ENCODE peak calls at places on chromosomes 11 and 22, in nine cellular contexts. X is A549, L is neural progenitor cell, B is kidney, W is GM06990, N is body of pancreas, M is sigmoid colon, R is brain microvascular endothelial cell, E is lower lobe of right lung. U is an unnamed sample.

GRCh38 chr11:115644846-115645245 is 140.6 kb upstream of the CADM1 start:
- DNase-seq in X (no peak), L (no peak), B (no peak), W (no peak), N (no peak), M (no peak), R (no peak), E (no peak), U (no peak)

GRCh38 chr22:31451709-31452571 is 37.7 kb downstream of the EIF4ENIF1 start:
- DNase-seq in X (peak; percentile 21), L (peak; percentile 51), B (no peak), W (peak; percentile 25), N (no peak), M (no peak), R (peak; percentile 62), E (no peak), U (peak; percentile 13)

GRCh38 chr11:65254724-65255123 is 7.0 kb upstream of the POLA2 start:
- DNase-seq in X (no peak), L (no peak), B (no peak), W (no peak), N (no peak), M (no peak), R (peak; percentile 17), E (no peak), U (no peak)

GRCh38 chr11:46315033-46315738 is 32.1 kb upstream of the DGKZ start:
- DNase-seq in X (peak; percentile 98), L (peak; percentile 86), B (no peak), W (peak; percentile 41), N (peak; percentile 78), M (peak; percentile 78), R (peak; percentile 66), E (no peak), U (no peak)

GRCh38 chr11:65300621-65301290 is 13.9 kb upstream of the CDC42EP2 start:
- DNase-seq in X (no peak), L (no peak), B (no peak), W (no peak), N (no peak), M (no peak), R (no peak), E (peak; percentile 25), U (no peak)

GRCh38 chr11:122235615-122236014 is 119.6 kb upstream of the BLID start:
- DNase-seq in X (no peak), L (no peak), B (no peak), W (no peak), N (peak; percentile 73), M (peak; percentile 86), R (peak; percentile 33), E (no peak), U (no peak)

GRCh38 chr11:29448246-29448877 is 568.5 kb downstream of the KCNA4 start:
- DNase-seq in X (peak; percentile 13), L (peak; percentile 52), B (no peak), W (no peak), N (no peak), M (no peak), R (peak; percentile 47), E (no peak), U (no peak)

GRCh38 chr11:17719940-17720795 is 797 bp downstream of the MYOD1 start:
- DNase-seq in X (no peak), L (peak; percentile 89), B (no peak), W (no peak), N (no peak), M (no peak), R (no peak), E (no peak), U (no peak)

GRCh38 chr22:26172389-26172990 is 3.2 kb downstream of the SEZ6L start:
- DNase-seq in X (peak; percentile 22), L (peak; percentile 82), B (no peak), W (no peak), N (peak; percentile 60), M (no peak), R (peak; percentile 20), E (no peak), U (peak; percentile 1)

GRCh38 chr22:40728731-40729189 is 49.5 kb downstream of the MCHR1 start:
- DNase-seq in X (no peak), L (no peak), B (no peak), W (no peak), N (no peak), M (no peak), R (no peak), E (peak; percentile 51), U (no peak)

GRCh38 chr11:72821221-72821919 is 7.2 kb downstream of the ATG16L2 start:
- DNase-seq in X (no peak), L (no peak), B (no peak), W (no peak), N (no peak), M (no peak), R (no peak), E (no peak), U (no peak)

GRCh38 chr11:72824811-72825505 is 10.7 kb downstream of the ATG16L2 start:
- DNase-seq in X (no peak), L (no peak), B (no peak), W (peak; percentile 30), N (no peak), M (no peak), R (no peak), E (no peak), U (no peak)

GRCh38 chr11:72824020-72824419 is 9.8 kb downstream of the ATG16L2 start:
- DNase-seq in X (no peak), L (no peak), B (no peak), W (peak; percentile 31), N (no peak), M (peak; percentile 65), R (no peak), E (no peak), U (no peak)

GRCh38 chr11:72821920-72822799 is 7.9 kb downstream of the ATG16L2 start:
- DNase-seq in X (peak; percentile 94), L (peak; percentile 98), B (peak; percentile 97), W (peak; percentile 94), N (peak; percentile 92), M (peak; percentile 94), R (peak; percentile 76), E (peak; percentile 90), U (no peak)

DNA sequence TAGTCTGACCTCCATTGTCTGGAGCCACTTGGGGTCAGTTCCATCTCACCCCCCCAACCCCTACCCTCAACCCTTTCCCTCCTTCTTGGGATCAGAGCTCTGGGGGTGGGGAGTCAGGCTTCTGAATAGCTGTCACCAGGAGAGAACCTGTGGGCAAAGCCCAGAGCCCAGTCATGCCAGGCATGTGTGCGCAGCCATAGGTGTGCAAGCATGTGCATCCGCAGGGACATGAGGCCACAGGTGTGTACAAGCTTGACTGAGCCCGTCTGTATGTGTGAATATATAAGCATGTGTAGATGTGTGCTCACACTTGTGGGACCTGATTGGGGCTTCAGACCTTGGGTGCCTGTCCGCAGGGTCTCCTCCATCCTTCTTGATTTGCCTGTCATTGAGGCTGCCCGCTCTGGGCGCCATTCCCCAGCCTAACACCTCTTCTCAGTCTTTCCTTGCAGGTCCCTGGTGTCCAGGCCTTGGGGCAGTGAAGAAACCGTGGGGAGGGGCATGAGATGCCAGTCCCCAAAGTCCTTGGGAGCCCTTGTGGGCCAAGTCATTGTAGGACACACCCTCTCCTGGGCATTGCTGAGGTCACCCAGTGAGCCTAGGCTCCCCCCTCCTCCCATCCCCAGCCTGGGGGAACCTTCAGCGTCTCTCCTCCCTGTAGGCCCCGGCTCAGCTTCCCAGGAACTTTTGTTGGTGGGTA is 9.0 kb downstream of the ATG16L2 start:
- DNase-seq in X (no peak), L (no peak), B (no peak), W (peak; percentile 34), N (no peak), M (peak; percentile 65), R (no peak), E (no peak), U (no peak)
- H3K4me3 ChIP-seq in X (no peak overlapping the region), L (no peak overlapping the region), B (no peak overlapping the region), W (no peak overlapping the region), N (no peak overlapping the region), M (no peak overlapping the region), R (no peak overlapping the region), E (no peak overlapping the region), U (no peak overlapping the region)

GRCh38 chr22:48705159-48705916 is 1122.3 kb downstream of the BRD1 start:
- DNase-seq in X (no peak), L (peak; percentile 45), B (peak; percentile 51), W (no peak), N (no peak), M (peak; percentile 51), R (no peak), E (peak; percentile 37), U (no peak)
- TF ChIP-seq CTCF in X (no peak), L (no peak), B (no peak), W (no peak), N (no peak), M (no peak), R (no peak), E (no peak), U (no peak)

DNA sequence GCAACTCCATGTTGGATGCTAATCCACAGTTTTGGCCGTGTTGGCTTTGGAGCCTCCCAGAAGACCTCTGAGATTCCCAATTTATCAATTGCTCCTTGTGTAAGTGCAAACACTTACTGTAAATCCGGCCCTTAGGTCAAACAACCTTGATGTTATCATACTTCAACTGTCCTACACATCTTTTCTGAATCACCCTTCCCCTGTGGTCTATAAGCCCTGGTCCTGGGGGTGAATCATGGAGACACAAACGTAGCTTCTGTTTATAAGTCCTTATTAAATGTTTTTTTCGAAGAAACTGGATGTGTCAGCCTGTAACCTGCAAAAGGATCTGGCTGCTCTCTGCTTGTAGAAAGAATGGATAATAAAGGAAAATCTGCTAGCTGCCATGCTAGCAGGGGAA is 1.7 kb upstream of the IL10RA start:
- DNase-seq in X (no peak), L (no peak), B (no peak), W (no peak), N (no peak), M (no peak), R (no peak), E (no peak), U (no peak)
- H3K4me3 ChIP-seq in X (no peak overlapping the region), L (no peak overlapping the region), B (no peak overlapping the region), W (no peak overlapping the region), N (no peak overlapping the region), M (no peak overlapping the region), R (no peak overlapping the region), E (no peak overlapping the region), U (no peak overlapping the region)

DNA sequence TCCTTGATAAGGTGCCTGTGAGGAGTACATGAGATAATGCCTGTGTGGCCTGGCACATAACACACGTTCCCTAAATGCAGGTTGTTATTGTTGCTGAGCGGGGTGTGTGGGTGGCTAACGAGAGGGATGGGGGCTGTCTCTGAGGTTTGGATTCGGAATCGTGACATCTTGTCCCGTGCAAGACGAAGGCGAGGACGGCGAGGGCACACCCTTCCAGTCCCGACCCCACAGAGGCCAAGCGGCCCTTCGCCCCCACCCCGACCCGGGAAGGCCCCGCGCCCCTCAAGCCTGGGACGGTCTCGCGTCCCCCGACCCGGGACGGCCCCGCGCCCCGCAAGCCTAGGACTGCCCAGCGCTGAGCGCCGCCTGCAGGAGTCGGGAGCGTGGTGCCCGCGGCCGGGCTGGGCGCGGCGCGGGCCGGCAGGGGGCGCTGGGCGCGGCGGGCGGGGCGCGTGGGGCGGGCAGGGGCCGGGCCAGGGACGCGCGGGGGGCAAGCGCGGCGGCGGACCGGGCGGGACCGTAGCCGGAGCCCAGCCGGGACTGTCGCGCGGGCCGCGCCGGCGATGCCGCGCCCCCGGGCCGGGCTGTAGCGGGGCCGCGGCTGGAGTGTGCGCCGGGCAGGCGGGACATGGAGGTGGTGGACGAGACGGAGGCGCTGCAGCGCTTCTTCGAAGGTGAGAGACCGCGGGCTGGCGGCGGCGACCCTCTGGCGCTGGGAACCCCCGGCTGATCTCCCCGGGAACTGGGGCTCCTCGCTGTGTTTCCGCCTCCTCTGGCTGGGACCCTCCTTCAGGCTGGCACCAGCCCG is at the start of gene MYRF:
- DNase-seq in X (peak; percentile 50), L (peak; percentile 88), B (no peak), W (peak; percentile 40), N (peak; percentile 65), M (no peak), R (no peak), E (peak; percentile 61), U (no peak)
- TF ChIP-seq CTCF in X (peak; percentile 98), L (peak; percentile 57), B (peak; percentile 85), W (no peak), N (peak; percentile 96), M (no peak), R (peak; percentile 46), E (peak; percentile 32), U (peak; percentile 42)

GRCh38 chr22:17237031-17237668 is 17.9 kb upstream of the ADA2 start:
- DNase-seq in X (no peak), L (no peak), B (peak; percentile 73), W (peak; percentile 79), N (no peak), M (no peak), R (no peak), E (peak; percentile 39), U (no peak)
- H3K4me3 ChIP-seq in X (no peak overlapping the region), L (no peak overlapping the region), B (no peak overlapping the region), W (no peak overlapping the region), N (no peak overlapping the region), M (no peak overlapping the region), R (no peak overlapping the region), E (peak overlapping the region; percentile 36), U (no peak overlapping the region)